ENCODE peak calls at places on chromosomes 4 and X, in nine cellular contexts. U is iPS DF 6.9; I is SJSA1; B is CD8-positive, alpha-beta T cell; Z is SK-N-SH; J is IMR-90; A is right cardiac atrium; K is tibial artery; X is colonic mucosa. E is an unnamed sample. For H3K4me1 and H3K9me3, the result is how much of the 10 kb centered on the place peaks cover.

GRCh38 chr4:52402582-52402981 is 256.5 kb downstream of the USP46 start:
- DNase-seq in U (no peak), I (no peak), B (no peak), Z (no peak), J (no peak), A (no peak), K (no peak), X (no peak), E (no peak)

GRCh38 chr4:112327950-112328349 is 30.8 kb downstream of the ALPK1 start:
- DNase-seq in U (no peak), I (no peak), B (no peak), Z (peak), J (peak), A (no peak), K (no peak), X (no peak), E (no peak)

GRCh38 chr4:41748074-41748787 is at the start of gene PHOX2B:
- DNase-seq in U (no peak), I (no peak), B (no peak), Z (peak), J (no peak), A (no peak), K (no peak), X (no peak), E (no peak)

GRCh38 chrX:141839856-141840255 is 1.7 kb downstream of the MAGEC3 start:
- DNase-seq in U (no peak), I (no peak), B (no peak), Z (no peak), J (no peak), A (no peak), K (no peak), X (no peak), E (no peak)

GRCh38 chrX:1524874-1525582 is 12.0 kb downstream of the P2RY8 start:
- DNase-seq in U (no peak), I (peak), B (no peak), Z (no peak), J (no peak), A (no peak), K (no peak), X (no peak), E (no peak)

GRCh38 chrX:40100141-40100536 is 2.4 kb upstream of the BCOR start:
- DNase-seq in U (no peak), I (no peak), B (no peak), Z (peak), J (no peak), A (peak), K (no peak), X (no peak), E (no peak)

GRCh38 chr4:90227177-90227576 is 100.0 kb downstream of the CCSER1 start:
- DNase-seq in U (no peak), I (no peak), B (no peak), Z (no peak), J (no peak), A (no peak), K (no peak), X (no peak), E (no peak)

GRCh38 chr4:7647932-7648812 is 213.4 kb upstream of the PSAPL1 start:
- DNase-seq in U (no peak), I (no peak), B (no peak), Z (no peak), J (peak), A (no peak), K (peak), X (no peak), E (no peak)

GRCh38 chrX:77426811-77427210 is 20.4 kb upstream of the FGF16 start:
- DNase-seq in U (no peak), I (no peak), B (no peak), Z (no peak), J (peak), A (no peak), K (no peak), X (no peak), E (no peak)

GRCh38 chrX:11781734-11782370 is 23.8 kb downstream of the MSL3 start:
- DNase-seq in U (no peak), I (no peak), B (no peak), Z (no peak), J (no peak), A (no peak), K (no peak), X (no peak), E (no peak)

GRCh38 chrX:68462197-68462596 is 28.9 kb upstream of the OPHN1 start:
- DNase-seq in U (no peak), I (no peak), B (no peak), Z (no peak), J (peak), A (no peak), K (no peak), X (no peak), E (peak)

GRCh38 chr4:19748470-19748869 is 503.2 kb upstream of the SLIT2 start:
- DNase-seq in U (no peak), I (no peak), B (no peak), Z (no peak), J (peak), A (no peak), K (peak), X (peak), E (no peak)

GRCh38 chr4:7630559-7631287 is 196.0 kb upstream of the PSAPL1 start:
- DNase-seq in U (no peak), I (peak), B (no peak), Z (peak), J (peak), A (peak), K (peak), X (no peak), E (no peak)

GRCh38 chr4:3299538-3300197 is 6.8 kb downstream of the RGS12 start:
- DNase-seq in U (no peak), I (no peak), B (no peak), Z (no peak), J (no peak), A (no peak), K (peak), X (no peak), E (no peak)

GRCh38 chr4:3296651-3297050 is 3.8 kb downstream of the RGS12 start:
- DNase-seq in U (no peak), I (peak), B (no peak), Z (no peak), J (no peak), A (no peak), K (peak), X (peak), E (no peak)

GRCh38 chr4:3295837-3296624 is 3.2 kb downstream of the RGS12 start:
- DNase-seq in U (no peak), I (peak), B (no peak), Z (no peak), J (no peak), A (no peak), K (peak), X (peak), E (no peak)

GRCh38 chr4:3299122-3299521 is 6.3 kb downstream of the RGS12 start:
- DNase-seq in U (no peak), I (no peak), B (no peak), Z (no peak), J (no peak), A (no peak), K (peak), X (peak), E (no peak)

GRCh38 chr4:3297066-3297859 is 4.4 kb downstream of the RGS12 start:
- DNase-seq in U (no peak), I (peak), B (no peak), Z (no peak), J (no peak), A (no peak), K (peak), X (peak), E (no peak)
- H3K4me1 ChIP-seq in U (under half), I (under half), B (under half), Z (under half), J (under half), A (under half), K (under half), X (under half), E (under half)

GRCh38 chr4:121071640-121072037 is 696 bp downstream of the NDNF start:
- DNase-seq in U (no peak), I (no peak), B (no peak), Z (peak), J (no peak), A (no peak), K (no peak), X (no peak), E (no peak)
- H3K4me3 ChIP-seq in U (peak), I (peak), B (peak), Z (peak), J (peak), A (peak), K (peak), X (peak), E (peak)

GRCh38 chrX:155406429-155406828 is 24.5 kb downstream of the F8A2 start:
- DNase-seq in U (no peak), I (no peak), B (no peak), Z (no peak), J (no peak), A (no peak), K (no peak), X (no peak), E (no peak)
- H3K9me3 ChIP-seq in U (under half), I (under half), B (under half), Z (under half), J (under half), A (under half), K (under half), X (under half), E (under half)

GRCh38 chr4:5984843-5985242 is 33.4 kb downstream of the C4orf50 start:
- DNase-seq in U (no peak), I (no peak), B (no peak), Z (no peak), J (no peak), A (no peak), K (no peak), X (no peak), E (no peak)
- H3K4me1 ChIP-seq in U (under half), I (under half), B (under half), Z (under half), J (under half), A (under half), K (under half), X (under half), E (under half)

DNA sequence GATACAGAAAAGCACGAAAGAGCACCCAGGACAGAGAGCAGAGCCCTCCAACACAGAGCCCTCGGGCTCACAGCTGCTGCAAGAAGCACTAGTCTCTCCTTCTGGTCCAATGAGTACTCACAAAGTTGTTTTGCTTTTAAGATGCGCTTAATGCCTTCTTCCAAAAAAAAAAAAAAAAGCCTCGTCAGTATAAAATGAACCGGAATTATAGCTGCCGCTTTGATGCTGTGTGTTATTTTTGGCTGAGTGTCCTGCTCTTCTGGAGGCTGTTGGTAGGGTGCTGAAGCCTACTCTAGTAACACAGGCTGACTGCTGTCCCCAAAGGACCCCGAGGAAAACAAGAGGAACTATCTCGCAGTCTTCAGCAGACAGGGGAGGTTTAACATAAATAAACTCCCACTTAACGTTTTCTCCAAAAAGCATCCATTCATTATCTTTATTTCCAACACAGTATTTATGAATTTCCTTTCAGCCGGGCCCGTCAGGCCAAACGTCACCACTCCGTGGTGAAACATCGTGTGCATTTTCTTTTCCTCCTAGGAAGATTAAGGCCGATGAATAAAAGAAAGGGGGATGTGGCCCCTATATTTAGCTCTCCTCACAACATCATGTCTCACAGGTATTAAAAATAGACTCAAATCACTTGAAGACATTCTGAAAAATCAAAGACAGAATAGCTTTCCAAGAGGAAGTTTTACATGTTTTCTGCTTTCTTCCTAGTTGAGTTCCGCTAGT is 213.8 kb upstream of the PPARGC1A start:
- DNase-seq in U (no peak), I (no peak), B (no peak), Z (no peak), J (peak), A (no peak), K (no peak), X (no peak), E (no peak)
- H3K4me3 ChIP-seq in U (no peak), I (no peak), B (no peak), Z (no peak), J (no peak), A (peak), K (no peak), X (no peak), E (no peak)